ENCODE peak calls at places on chromosomes 6 and 20, in nine cellular contexts. One of them, this sample, is unnamed.
A peak's percentile ranks its signal among the peaks of the same experiment; 100 is the strongest.

GRCh38 chr6:100593522-100593921 is 128.8 kb upstream of the SIM1 start:
- DNase-seq in hepatocyte: no peak
- DNase-seq in upper lobe of left lung: no peak
- DNase-seq in small intestine: no peak
- DNase-seq in gastrocnemius medialis: no peak
- DNase-seq in K562: no peak
- DNase-seq in right atrium auricular region: no peak
- DNase-seq in brain microvascular endothelial cell: no peak
- DNase-seq in heart right ventricle: no peak
- DNase-seq in this sample: no peak

GRCh38 chr20:19835533-19836222 is 77.6 kb downstream of the RIN2 start:
- DNase-seq in brain microvascular endothelial cell: no peak
- DNase-seq in K562: no peak
- DNase-seq in small intestine: no peak
- DNase-seq in right atrium auricular region: no peak
- DNase-seq in heart right ventricle: peak; percentile 40
- DNase-seq in gastrocnemius medialis: no peak
- DNase-seq in hepatocyte: no peak
- DNase-seq in upper lobe of left lung: no peak
- DNase-seq in this sample: no peak

GRCh38 chr6:144585217-144585814 is 300.2 kb downstream of the UTRN start:
- DNase-seq in right atrium auricular region: no peak
- DNase-seq in brain microvascular endothelial cell: peak; percentile 24
- DNase-seq in heart right ventricle: no peak
- DNase-seq in gastrocnemius medialis: no peak
- DNase-seq in upper lobe of left lung: no peak
- DNase-seq in K562: peak; percentile 27
- DNase-seq in hepatocyte: peak; percentile 34
- DNase-seq in small intestine: peak; percentile 48
- DNase-seq in this sample: no peak

GRCh38 chr6:14499804-14500203 is 382.2 kb downstream of the CD83 start:
- DNase-seq in hepatocyte: peak; percentile 57
- DNase-seq in right atrium auricular region: no peak
- DNase-seq in small intestine: no peak
- DNase-seq in gastrocnemius medialis: no peak
- DNase-seq in upper lobe of left lung: no peak
- DNase-seq in heart right ventricle: no peak
- DNase-seq in K562: no peak
- DNase-seq in brain microvascular endothelial cell: peak; percentile 79
- DNase-seq in this sample: peak; percentile 65

GRCh38 chr20:44908987-44909871 is 631 bp upstream of the PABPC1L start:
- DNase-seq in heart right ventricle: no peak
- DNase-seq in K562: no peak
- DNase-seq in brain microvascular endothelial cell: no peak
- DNase-seq in hepatocyte: no peak
- DNase-seq in small intestine: no peak
- DNase-seq in right atrium auricular region: no peak
- DNase-seq in gastrocnemius medialis: no peak
- DNase-seq in upper lobe of left lung: no peak
- DNase-seq in this sample: no peak

GRCh38 chr6:154457881-154458284 is 52.6 kb downstream of the CNKSR3 start:
- DNase-seq in K562: no peak
- DNase-seq in brain microvascular endothelial cell: no peak
- DNase-seq in small intestine: no peak
- DNase-seq in hepatocyte: no peak
- DNase-seq in upper lobe of left lung: no peak
- DNase-seq in heart right ventricle: no peak
- DNase-seq in gastrocnemius medialis: no peak
- DNase-seq in right atrium auricular region: no peak
- DNase-seq in this sample: no peak

GRCh38 chr6:10742251-10742650 is 5.4 kb upstream of the TMEM14B start:
- DNase-seq in brain microvascular endothelial cell: no peak
- DNase-seq in K562: no peak
- DNase-seq in upper lobe of left lung: no peak
- DNase-seq in gastrocnemius medialis: no peak
- DNase-seq in heart right ventricle: no peak
- DNase-seq in hepatocyte: no peak
- DNase-seq in right atrium auricular region: no peak
- DNase-seq in small intestine: no peak
- DNase-seq in this sample: no peak

GRCh38 chr20:4099905-4100675 is 84.7 kb upstream of the RNF24 start:
- DNase-seq in heart right ventricle: no peak
- DNase-seq in right atrium auricular region: no peak
- DNase-seq in gastrocnemius medialis: no peak
- DNase-seq in K562: no peak
- DNase-seq in brain microvascular endothelial cell: no peak
- DNase-seq in small intestine: peak; percentile 77
- DNase-seq in hepatocyte: no peak
- DNase-seq in upper lobe of left lung: no peak
- DNase-seq in this sample: no peak

GRCh38 chr6:38720295-38720694 is 5.2 kb downstream of the DNAH8 start:
- DNase-seq in heart right ventricle: no peak
- DNase-seq in small intestine: no peak
- DNase-seq in gastrocnemius medialis: no peak
- DNase-seq in hepatocyte: no peak
- DNase-seq in right atrium auricular region: no peak
- DNase-seq in brain microvascular endothelial cell: no peak
- DNase-seq in upper lobe of left lung: no peak
- DNase-seq in K562: no peak
- DNase-seq in this sample: peak; percentile 17

GRCh38 chr6:30394139-30394538 is 49.2 kb downstream of the RPP21 start:
- DNase-seq in upper lobe of left lung: no peak
- DNase-seq in hepatocyte: no peak
- DNase-seq in right atrium auricular region: no peak
- DNase-seq in K562: no peak
- DNase-seq in gastrocnemius medialis: no peak
- DNase-seq in heart right ventricle: no peak
- DNase-seq in small intestine: peak; percentile 84
- DNase-seq in brain microvascular endothelial cell: no peak
- DNase-seq in this sample: no peak

GRCh38 chr6:134911532-134911931 is 38.4 kb downstream of the ALDH8A1 start:
- DNase-seq in upper lobe of left lung: no peak
- DNase-seq in brain microvascular endothelial cell: peak; percentile 58
- DNase-seq in hepatocyte: no peak
- DNase-seq in heart right ventricle: no peak
- DNase-seq in right atrium auricular region: no peak
- DNase-seq in small intestine: no peak
- DNase-seq in gastrocnemius medialis: no peak
- DNase-seq in K562: no peak
- DNase-seq in this sample: no peak

GRCh38 chr6:125054331-125054730 is 92.1 kb downstream of the RNF217 start:
- DNase-seq in right atrium auricular region: no peak
- DNase-seq in hepatocyte: no peak
- DNase-seq in small intestine: no peak
- DNase-seq in upper lobe of left lung: no peak
- DNase-seq in heart right ventricle: no peak
- DNase-seq in K562: no peak
- DNase-seq in gastrocnemius medialis: no peak
- DNase-seq in brain microvascular endothelial cell: no peak
- DNase-seq in this sample: no peak

GRCh38 chr6:166419268-166419667 is 36.5 kb upstream of the MPC1 start:
- DNase-seq in gastrocnemius medialis: no peak
- DNase-seq in upper lobe of left lung: no peak
- DNase-seq in right atrium auricular region: no peak
- DNase-seq in K562: no peak
- DNase-seq in heart right ventricle: no peak
- DNase-seq in brain microvascular endothelial cell: peak; percentile 8
- DNase-seq in hepatocyte: no peak
- DNase-seq in small intestine: peak; percentile 46
- DNase-seq in this sample: no peak

GRCh38 chr6:118284736-118285360 is 263.2 kb upstream of the PLN start:
- DNase-seq in heart right ventricle: no peak
- DNase-seq in small intestine: no peak
- DNase-seq in upper lobe of left lung: no peak
- DNase-seq in right atrium auricular region: no peak
- DNase-seq in K562: no peak
- DNase-seq in brain microvascular endothelial cell: no peak
- DNase-seq in hepatocyte: no peak
- DNase-seq in gastrocnemius medialis: no peak
- DNase-seq in this sample: no peak

GRCh38 chr6:41601248-41601549 is 37.1 kb upstream of the MDFI start:
- DNase-seq in right atrium auricular region: no peak
- DNase-seq in K562: no peak
- DNase-seq in upper lobe of left lung: no peak
- DNase-seq in small intestine: no peak
- DNase-seq in gastrocnemius medialis: no peak
- DNase-seq in heart right ventricle: no peak
- DNase-seq in hepatocyte: no peak
- DNase-seq in brain microvascular endothelial cell: no peak
- DNase-seq in this sample: no peak

GRCh38 chr6:131660195-131660594 is 23.1 kb downstream of the ENPP3 start:
- DNase-seq in heart right ventricle: no peak
- DNase-seq in K562: no peak
- DNase-seq in brain microvascular endothelial cell: peak; percentile 18
- DNase-seq in hepatocyte: no peak
- DNase-seq in right atrium auricular region: no peak
- DNase-seq in small intestine: no peak
- DNase-seq in upper lobe of left lung: no peak
- DNase-seq in gastrocnemius medialis: no peak
- DNase-seq in this sample: no peak

GRCh38 chr6:11810039-11810541 is 31.5 kb upstream of the ADTRP start:
- DNase-seq in brain microvascular endothelial cell: peak; percentile 81
- DNase-seq in small intestine: peak; percentile 95
- DNase-seq in upper lobe of left lung: no peak
- DNase-seq in K562: peak; percentile 60
- DNase-seq in gastrocnemius medialis: peak; percentile 48
- DNase-seq in hepatocyte: peak; percentile 76
- DNase-seq in right atrium auricular region: peak; percentile 91
- DNase-seq in heart right ventricle: peak; percentile 59
- DNase-seq in this sample: no peak

DNA sequence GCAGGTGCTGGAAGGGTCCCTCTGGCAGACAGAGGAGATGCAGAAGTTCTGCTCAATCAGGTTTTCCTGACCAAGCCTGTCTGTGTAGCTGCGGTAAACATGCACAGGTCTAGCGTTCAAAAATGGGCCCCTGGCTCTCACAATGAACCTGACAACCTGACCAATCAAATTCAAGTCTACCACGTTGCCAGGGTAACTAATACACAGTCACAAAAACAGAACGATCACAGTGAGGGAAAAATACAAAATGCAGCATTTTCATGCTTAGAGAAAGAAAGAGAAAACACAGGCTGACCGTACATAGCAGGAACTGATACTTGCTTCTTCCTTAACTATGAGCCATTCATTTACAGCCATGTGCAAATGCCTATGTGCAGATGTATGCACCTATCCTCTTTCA is 353.1 kb upstream of the TSHZ2 start:
- DNase-seq in K562: no peak
- DNase-seq in gastrocnemius medialis: no peak
- DNase-seq in small intestine: no peak
- DNase-seq in upper lobe of left lung: no peak
- DNase-seq in right atrium auricular region: no peak
- DNase-seq in hepatocyte: peak; percentile 9
- DNase-seq in heart right ventricle: no peak
- DNase-seq in brain microvascular endothelial cell: no peak
- DNase-seq in this sample: no peak
- H3K27me3 ChIP-seq in K562: no peaks in the 10 kb centered on the region
- H3K27me3 ChIP-seq in gastrocnemius medialis: no peaks in the 10 kb centered on the region
- H3K27me3 ChIP-seq in small intestine: no peaks in the 10 kb centered on the region
- H3K27me3 ChIP-seq in upper lobe of left lung: no peaks in the 10 kb centered on the region
- H3K27me3 ChIP-seq in right atrium auricular region: no peaks in the 10 kb centered on the region
- H3K27me3 ChIP-seq in hepatocyte: no peaks in the 10 kb centered on the region
- H3K27me3 ChIP-seq in heart right ventricle: no peaks in the 10 kb centered on the region
- H3K27me3 ChIP-seq in brain microvascular endothelial cell: no peaks in the 10 kb centered on the region
- H3K27me3 ChIP-seq in this sample: peaks cover 3% of the 10 kb centered on the region

DNA sequence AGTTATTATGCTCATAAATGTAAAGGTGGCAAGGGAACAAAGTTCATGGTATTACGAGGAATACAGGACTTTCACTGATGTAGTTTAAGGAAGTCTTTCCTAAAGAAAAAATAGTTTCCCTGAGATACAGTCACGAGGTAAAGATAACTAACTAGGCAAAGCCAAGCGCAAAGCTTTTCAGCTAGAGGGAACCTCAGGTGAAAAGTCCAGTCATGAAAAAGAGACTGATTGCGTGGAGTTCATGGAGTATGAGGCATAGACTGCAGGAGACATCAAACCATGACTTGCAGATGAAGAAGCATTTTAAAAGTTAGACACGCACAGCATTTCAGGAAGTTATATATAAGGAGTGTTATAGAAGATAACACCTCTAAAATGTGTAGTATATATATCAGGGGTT is 205.5 kb upstream of the ZNF184 start:
- DNase-seq in K562: no peak
- DNase-seq in hepatocyte: peak; percentile 54
- DNase-seq in brain microvascular endothelial cell: no peak
- DNase-seq in upper lobe of left lung: no peak
- DNase-seq in heart right ventricle: no peak
- DNase-seq in small intestine: peak; percentile 57
- DNase-seq in right atrium auricular region: no peak
- DNase-seq in gastrocnemius medialis: no peak
- DNase-seq in this sample: no peak
- H3K27me3 ChIP-seq in K562: no peaks in the 10 kb centered on the region
- H3K27me3 ChIP-seq in hepatocyte: peaks cover 63% of the 10 kb centered on the region
- H3K27me3 ChIP-seq in brain microvascular endothelial cell: no peaks in the 10 kb centered on the region
- H3K27me3 ChIP-seq in upper lobe of left lung: peaks cover 31% of the 10 kb centered on the region
- H3K27me3 ChIP-seq in heart right ventricle: peaks cover 100% of the 10 kb centered on the region
- H3K27me3 ChIP-seq in small intestine: no peaks in the 10 kb centered on the region
- H3K27me3 ChIP-seq in right atrium auricular region: peaks cover 17% of the 10 kb centered on the region
- H3K27me3 ChIP-seq in gastrocnemius medialis: peaks cover 60% of the 10 kb centered on the region
- H3K27me3 ChIP-seq in this sample: no peaks in the 10 kb centered on the region

DNA sequence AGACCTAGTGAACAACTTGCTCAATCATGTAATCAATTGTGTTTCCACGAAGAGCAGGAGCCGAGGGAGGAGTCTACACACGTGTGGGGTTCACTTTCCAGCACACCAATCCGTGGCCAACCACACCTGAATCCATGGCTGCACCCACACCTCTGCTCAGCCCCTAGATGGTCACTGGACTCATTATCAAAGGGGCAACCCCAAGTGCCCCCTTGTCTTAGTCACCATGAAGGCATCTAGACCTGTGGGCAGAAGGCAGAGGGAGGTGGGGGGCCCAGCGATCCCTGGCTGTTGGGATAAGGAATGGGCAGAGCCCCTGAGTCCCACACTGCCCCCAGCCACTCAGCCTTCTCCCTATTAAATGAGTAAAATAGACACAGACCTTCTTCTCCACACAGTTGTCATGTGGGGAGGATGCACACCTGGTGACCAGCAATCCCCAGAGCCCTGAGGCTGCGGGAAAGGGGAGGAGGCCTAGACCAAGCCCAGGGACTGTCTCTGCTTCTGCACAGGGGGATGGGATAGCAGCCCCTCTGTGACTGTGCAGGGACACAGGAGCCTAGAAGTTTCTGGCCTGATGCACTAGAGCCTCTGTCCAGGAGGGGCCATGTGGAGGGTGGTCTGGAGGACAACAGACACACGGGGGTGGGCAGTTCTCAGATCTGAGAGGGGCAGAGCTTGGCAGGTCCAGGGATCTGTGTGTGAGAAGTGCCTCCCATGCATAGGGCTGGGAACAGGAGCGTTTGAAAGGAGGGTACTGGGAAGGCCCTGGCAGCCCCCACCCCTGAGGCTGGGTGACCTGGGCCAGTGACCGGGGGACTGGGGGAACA is 1.9 kb upstream of the RAET1L start:
- DNase-seq in gastrocnemius medialis: no peak
- DNase-seq in heart right ventricle: no peak
- DNase-seq in right atrium auricular region: no peak
- DNase-seq in K562: no peak
- DNase-seq in small intestine: no peak
- DNase-seq in upper lobe of left lung: no peak
- DNase-seq in hepatocyte: no peak
- DNase-seq in brain microvascular endothelial cell: no peak
- DNase-seq in this sample: no peak
- H3K27me3 ChIP-seq in gastrocnemius medialis: peaks cover 16% of the 10 kb centered on the region
- H3K27me3 ChIP-seq in heart right ventricle: peaks cover 55% of the 10 kb centered on the region
- H3K27me3 ChIP-seq in right atrium auricular region: no peaks in the 10 kb centered on the region
- H3K27me3 ChIP-seq in K562: peaks cover 74% of the 10 kb centered on the region
- H3K27me3 ChIP-seq in small intestine: no peaks in the 10 kb centered on the region
- H3K27me3 ChIP-seq in upper lobe of left lung: peaks cover 9% of the 10 kb centered on the region
- H3K27me3 ChIP-seq in hepatocyte: peaks cover 25% of the 10 kb centered on the region
- H3K27me3 ChIP-seq in brain microvascular endothelial cell: peaks cover 36% of the 10 kb centered on the region
- H3K27me3 ChIP-seq in this sample: no peaks in the 10 kb centered on the region

GRCh38 chr6:145801021-145801420 is 13.6 kb downstream of the FBXO30 start:
- DNase-seq in right atrium auricular region: no peak
- DNase-seq in brain microvascular endothelial cell: no peak
- DNase-seq in heart right ventricle: no peak
- DNase-seq in small intestine: no peak
- DNase-seq in upper lobe of left lung: no peak
- DNase-seq in hepatocyte: no peak
- DNase-seq in K562: no peak
- DNase-seq in gastrocnemius medialis: no peak
- DNase-seq in this sample: no peak
- H3K27me3 ChIP-seq in right atrium auricular region: no peaks in the 10 kb centered on the region
- H3K27me3 ChIP-seq in brain microvascular endothelial cell: no peaks in the 10 kb centered on the region
- H3K27me3 ChIP-seq in heart right ventricle: no peaks in the 10 kb centered on the region
- H3K27me3 ChIP-seq in small intestine: no peaks in the 10 kb centered on the region
- H3K27me3 ChIP-seq in upper lobe of left lung: no peaks in the 10 kb centered on the region
- H3K27me3 ChIP-seq in hepatocyte: no peaks in the 10 kb centered on the region
- H3K27me3 ChIP-seq in K562: no peaks in the 10 kb centered on the region
- H3K27me3 ChIP-seq in gastrocnemius medialis: no peaks in the 10 kb centered on the region
- H3K27me3 ChIP-seq in this sample: no peaks in the 10 kb centered on the region